ENCODE peak calls at places on chromosomes 7 and 10, in six cellular contexts. L, N, Y, T, Z and S are unnamed samples.

GRCh38 chr7:83072576-83073517 is 89.8 kb downstream of the PCLO start:
- DNase-seq in Y (no peak), Z (peak), T (no peak), L (no peak), N (no peak), S (no peak)

GRCh38 chr7:14092376-14092775 is 102.9 kb upstream of the ETV1 start:
- DNase-seq in T (no peak), Y (no peak), Z (no peak), L (no peak), N (no peak), S (no peak)

GRCh38 chr7:149716007-149716931 is 57.1 kb downstream of the ZNF467 start:
- DNase-seq in Z (peak), N (no peak), L (no peak), T (no peak), Y (no peak), S (no peak)

GRCh38 chr7:42235734-42236133 is 1.3 kb downstream of the GLI3 start:
- DNase-seq in Y (no peak), Z (no peak), L (no peak), T (no peak), N (no peak), S (no peak)

GRCh38 chr7:73799282-73800141 is 29.4 kb upstream of the CLDN3 start:
- DNase-seq in Z (no peak), T (no peak), L (peak), N (peak), Y (no peak), S (no peak)

GRCh38 chr7:39825391-39825790 is 124.7 kb upstream of the CDK13 start:
- DNase-seq in N (no peak), L (no peak), T (no peak), Y (no peak), Z (no peak), S (no peak)

GRCh38 chr10:26479766-26480492 is 41.8 kb downstream of the APBB1IP start:
- DNase-seq in Y (no peak), Z (no peak), T (no peak), L (no peak), N (no peak), S (no peak)

GRCh38 chr10:43229208-43230061 is 37.4 kb downstream of the RASGEF1A start:
- DNase-seq in T (no peak), Z (peak), L (no peak), N (no peak), Y (no peak), S (no peak)

GRCh38 chr7:12620371-12620770 is 49.9 kb downstream of the SCIN start:
- DNase-seq in T (no peak), N (no peak), Z (no peak), Y (no peak), L (no peak), S (no peak)

GRCh38 chr10:49320191-49320590 is 21.2 kb downstream of the C10orf71 start:
- DNase-seq in Z (no peak), T (no peak), N (no peak), L (no peak), Y (no peak), S (no peak)

GRCh38 chr10:102669206-102670064 is 25.2 kb downstream of the TRIM8 start:
- DNase-seq in L (peak), T (no peak), Z (peak), Y (peak), N (peak), S (no peak)
- TF ChIP-seq SIN3A in L (no peak), T (no peak), Z (no peak), Y (no peak), N (no peak), S (no peak)

GRCh38 chr7:135716677-135717238 is 11.2 kb downstream of the SLC13A4 start:
- DNase-seq in L (no peak), Z (peak), N (no peak), Y (no peak), T (no peak), S (no peak)
- TF ChIP-seq POLR2AphosphoS5 in L (no peak), Z (peak), N (no peak), Y (no peak), T (no peak), S (peak)

GRCh38 chr10:3030765-3031164 is 36.6 kb upstream of the PFKP start:
- DNase-seq in N (no peak), Z (no peak), T (no peak), L (no peak), Y (no peak), S (no peak)

GRCh38 chr10:3025300-3025699 is 42.0 kb upstream of the PFKP start:
- DNase-seq in T (no peak), Z (no peak), L (no peak), Y (no peak), N (no peak), S (no peak)

GRCh38 chr10:3031490-3031889 is 35.9 kb upstream of the PFKP start:
- DNase-seq in Y (no peak), N (no peak), Z (no peak), T (no peak), L (no peak), S (no peak)

GRCh38 chr10:3028444-3028843 is 38.9 kb upstream of the PFKP start:
- DNase-seq in T (no peak), Z (no peak), Y (no peak), L (no peak), N (no peak), S (no peak)

DNA sequence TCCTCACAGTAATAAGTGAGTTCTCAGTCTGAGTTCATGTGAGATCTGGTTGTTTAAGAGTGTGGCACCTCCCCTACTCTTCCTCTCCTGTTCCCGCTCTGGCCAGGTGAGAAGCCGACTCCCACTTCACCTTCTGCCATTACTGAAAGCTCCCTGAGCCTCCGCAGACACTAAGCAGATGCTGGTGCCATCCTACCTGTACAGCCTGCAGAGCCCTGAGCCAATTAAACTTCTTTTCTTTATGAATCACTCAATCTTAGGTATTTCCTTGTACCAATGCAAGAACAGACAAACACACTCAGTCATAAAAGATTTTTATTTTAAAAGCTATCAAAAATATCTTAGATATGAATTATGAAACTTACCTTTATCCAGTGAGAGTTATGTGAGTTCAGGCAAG is 39.5 kb upstream of the PFKP start:
- DNase-seq in N (no peak), Z (no peak), Y (no peak), T (no peak), L (no peak), S (no peak)
- TF ChIP-seq REST in N (no peak), Z (no peak), Y (no peak), T (no peak), L (no peak), S (no peak)

DNA sequence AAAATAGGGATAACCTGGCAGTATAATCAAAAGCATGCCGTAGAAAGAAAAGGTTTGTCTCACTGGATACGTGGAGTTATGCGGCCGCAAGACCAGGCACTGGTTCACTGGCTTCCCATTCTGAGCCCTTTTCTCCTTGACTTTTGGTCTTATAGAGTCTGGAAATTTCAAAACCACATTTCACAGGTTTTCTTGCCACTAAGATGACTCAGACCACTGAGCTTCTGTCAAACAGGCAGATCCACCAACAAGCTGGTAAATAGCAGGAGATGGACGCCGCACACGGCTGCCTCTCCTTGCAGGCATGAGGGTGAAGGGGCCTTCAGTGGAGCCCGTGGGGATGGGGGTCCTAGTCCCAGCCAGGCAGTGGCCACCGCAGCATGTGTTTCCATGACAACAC is 55.6 kb downstream of the KLF6 start:
- DNase-seq in T (no peak), Y (no peak), N (no peak), L (no peak), Z (no peak), S (no peak)
- TF ChIP-seq SIN3A in T (no peak), Y (no peak), N (no peak), L (no peak), Z (no peak), S (no peak)

GRCh38 chr7:30091431-30092386 is 43.1 kb upstream of the MTURN start:
- DNase-seq in N (no peak), T (no peak), Z (no peak), L (no peak), Y (no peak), S (no peak)

GRCh38 chr7:30088362-30088761 is 46.4 kb upstream of the MTURN start:
- DNase-seq in Y (no peak), N (no peak), Z (no peak), T (no peak), L (no peak), S (no peak)

GRCh38 chr7:30090111-30090510 is 44.7 kb upstream of the MTURN start:
- DNase-seq in T (no peak), N (no peak), Y (no peak), Z (no peak), L (no peak), S (no peak)

GRCh38 chr7:30093351-30094019 is 41.3 kb upstream of the MTURN start:
- DNase-seq in Z (no peak), T (no peak), N (no peak), L (no peak), Y (no peak), S (no peak)
- TF ChIP-seq POLR2AphosphoS5 in Z (no peak), T (no peak), N (no peak), L (no peak), Y (no peak), S (no peak)

GRCh38 chr10:125816548-125816947 is 6.5 kb downstream of the UROS start:
- DNase-seq in Z (no peak), Y (peak), T (no peak), L (no peak), N (no peak), S (no peak)
- TF ChIP-seq REST in Z (no peak), Y (no peak), T (no peak), L (no peak), N (no peak), S (no peak)

GRCh38 chr7:81300779-81301178 is 381.9 kb upstream of the SEMA3C start:
- DNase-seq in T (no peak), N (no peak), Y (no peak), L (no peak), Z (no peak), S (no peak)

GRCh38 chr7:81294897-81295515 is 376.2 kb upstream of the SEMA3C start:
- DNase-seq in L (no peak), T (no peak), N (no peak), Z (no peak), Y (no peak), S (no peak)

GRCh38 chr7:81299272-81299671 is 380.4 kb upstream of the SEMA3C start:
- DNase-seq in Z (no peak), T (no peak), N (peak), Y (no peak), L (no peak), S (peak)

GRCh38 chr7:81299711-81300110 is 380.9 kb upstream of the SEMA3C start:
- DNase-seq in Z (no peak), T (no peak), L (no peak), Y (no peak), N (no peak), S (no peak)

GRCh38 chr7:81297317-81297716 is 378.5 kb upstream of the SEMA3C start:
- DNase-seq in Z (no peak), L (no peak), T (no peak), Y (no peak), N (no peak), S (no peak)
- TF ChIP-seq SIN3A in Z (no peak), L (no peak), T (no peak), Y (no peak), N (no peak), S (no peak)

DNA sequence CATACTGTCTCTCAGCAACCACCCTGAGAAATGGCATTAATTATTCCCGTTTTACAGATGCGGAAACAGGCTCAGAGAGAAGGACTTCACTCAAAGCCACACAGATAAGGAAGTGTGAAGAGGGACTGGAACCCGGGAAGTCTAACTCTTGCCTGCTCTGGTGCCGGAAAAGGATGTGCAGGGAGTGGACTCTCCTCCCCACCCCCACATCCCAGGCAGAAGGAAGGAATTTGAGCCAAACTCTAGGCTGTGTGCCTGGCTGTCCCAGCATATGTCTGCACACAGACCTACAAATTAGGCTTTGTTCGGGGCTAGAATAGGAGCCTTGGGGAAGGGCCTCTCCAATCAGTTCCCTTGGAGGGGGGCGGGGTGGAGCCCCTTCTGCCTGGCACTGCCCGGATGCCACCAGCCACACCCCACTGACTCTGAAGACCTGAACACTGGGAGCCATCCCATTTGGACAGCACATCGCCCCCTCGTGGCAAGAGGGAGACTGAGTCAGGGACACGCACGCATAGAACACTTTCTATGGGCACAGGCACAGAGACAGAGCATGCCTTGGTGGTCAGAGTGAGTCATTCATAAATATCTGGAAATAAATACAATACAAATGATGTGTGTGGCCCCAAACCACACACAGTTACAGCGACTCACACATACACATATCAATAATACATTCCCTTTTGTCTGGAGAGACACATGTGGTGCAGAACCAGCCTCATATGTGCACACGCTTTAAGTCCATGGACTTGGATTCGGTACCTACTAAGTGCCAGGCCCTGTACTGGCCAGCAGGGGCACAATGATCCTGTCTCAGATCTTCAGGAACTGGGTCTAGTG is 13.1 kb downstream of the LZTS2 start:
- DNase-seq in T (peak), L (peak), N (peak), Y (peak), Z (peak), S (no peak)
- TF ChIP-seq POLR2AphosphoS5 in T (no peak), L (no peak), N (peak), Y (no peak), Z (peak), S (no peak)

DNA sequence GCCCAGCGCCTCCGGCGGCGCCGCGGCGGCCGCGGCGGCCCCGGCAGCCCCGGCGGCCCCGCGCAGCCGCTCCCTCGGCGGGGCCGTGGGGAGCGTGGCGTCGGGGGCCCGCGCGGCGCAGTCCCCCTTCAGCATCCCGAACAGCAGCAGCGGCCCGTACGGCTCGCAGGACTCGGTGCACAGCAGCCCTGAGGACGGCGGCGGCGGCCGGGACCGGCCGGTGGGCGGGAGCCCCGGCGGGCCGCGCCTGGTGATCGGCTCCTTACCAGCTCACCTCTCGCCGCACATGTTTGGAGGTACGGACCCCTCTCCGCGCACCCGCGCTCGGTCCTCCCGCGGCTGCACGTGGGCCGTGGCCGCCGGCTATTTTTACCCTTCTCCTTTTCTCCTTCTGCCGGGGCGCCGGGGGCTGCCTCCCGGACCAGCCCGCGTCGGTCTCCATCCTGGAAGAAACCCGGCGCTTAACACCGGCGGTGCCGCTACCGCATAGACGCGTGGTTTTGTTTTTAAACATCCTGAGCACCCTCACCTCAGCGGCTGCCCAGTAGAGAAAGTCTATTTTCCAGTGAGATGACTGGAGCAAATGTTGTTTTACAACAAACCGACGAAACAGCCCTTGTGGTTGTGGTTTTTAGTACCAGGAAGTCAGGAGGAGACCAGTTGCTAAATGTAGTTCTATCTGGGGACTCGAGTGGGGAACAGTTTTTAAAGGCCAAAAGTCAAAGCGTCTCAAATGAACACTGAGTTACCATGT is 1.3 kb downstream of the ZNRF2 start:
- DNase-seq in N (no peak), T (no peak), Y (peak), L (peak), Z (peak), S (no peak)
- TF ChIP-seq REST in N (no peak), T (no peak), Y (no peak), L (no peak), Z (no peak), S (no peak)

GRCh38 chr7:44733708-44734481 is 14.8 kb upstream of the ZMIZ2 start:
- DNase-seq in Y (no peak), L (no peak), Z (no peak), N (peak), T (no peak), S (peak)
- TF ChIP-seq SIN3A in Y (no peak), L (no peak), Z (no peak), N (no peak), T (no peak), S (no peak)